ENCODE peak calls at places on chromosomes 5 and 9, in seven cellular contexts. W is CD8-positive, alpha-beta T cell; G is A549; Z is cardiac muscle cell; O is heart left ventricle; C is breast epithelium; E is nephron progenitor cell. H is an unnamed sample.

GRCh38 chr5:14870347-14871083 is 1.1 kb downstream of the ANKH start:
- DNase-seq in O (peak), E (no peak), G (no peak), Z (no peak), W (peak), C (no peak), H (no peak)

GRCh38 chr5:151670953-151671636 is 15.6 kb downstream of the SPARC start:
- DNase-seq in G (no peak), C (no peak), W (no peak), O (no peak), E (no peak), Z (no peak), H (no peak)

GRCh38 chr5:27267209-27267824 is 228.9 kb upstream of the CDH9 start:
- DNase-seq in Z (no peak), O (peak), G (no peak), E (no peak), W (no peak), C (no peak), H (no peak)

GRCh38 chr5:95747041-95747679 is 16.0 kb downstream of the RHOBTB3 start:
- DNase-seq in Z (no peak), O (no peak), C (no peak), G (no peak), E (no peak), W (no peak), H (no peak)

GRCh38 chr9:91231619-91232018 is 130.1 kb downstream of the AUH start:
- DNase-seq in G (no peak), Z (peak), W (no peak), E (no peak), C (no peak), O (no peak), H (no peak)

GRCh38 chr5:109412981-109413402 is 3.2 kb upstream of the PJA2 start:
- DNase-seq in C (no peak), W (no peak), E (no peak), O (no peak), Z (no peak), G (no peak), H (no peak)

GRCh38 chr9:123275381-123275780 is 7.0 kb upstream of the STRBP start:
- DNase-seq in W (no peak), Z (no peak), C (no peak), G (no peak), E (no peak), O (no peak), H (no peak)

GRCh38 chr9:8917978-8918739 is 1118.6 kb upstream of the DMAC1 start:
- DNase-seq in C (no peak), W (no peak), E (no peak), G (no peak), Z (no peak), O (no peak), H (no peak)

GRCh38 chr9:75979362-75979761 is 88.9 kb downstream of the PCSK5 start:
- DNase-seq in W (no peak), O (no peak), C (no peak), G (peak), Z (peak), E (no peak), H (no peak)

GRCh38 chr5:125453011-125453410 is 706.6 kb upstream of the ZNF608 start:
- DNase-seq in G (no peak), W (no peak), C (no peak), Z (no peak), E (no peak), O (no peak), H (no peak)

GRCh38 chr5:81794246-81794645 is 43.3 kb upstream of the SSBP2 start:
- DNase-seq in C (no peak), E (no peak), O (no peak), Z (peak), G (no peak), W (no peak), H (no peak)
- TF ChIP-seq CTCF in C (no peak), E (no peak), O (no peak), Z (no peak), G (no peak), W (no peak), H (no peak)

GRCh38 chr5:106363578-106363977 is 1307.2 kb downstream of the EFNA5 start:
- DNase-seq in C (no peak), E (no peak), W (no peak), Z (no peak), O (no peak), G (no peak), H (no peak)
- TF ChIP-seq CTCF in C (no peak), E (no peak), W (no peak), Z (no peak), O (no peak), G (no peak), H (no peak)

DNA sequence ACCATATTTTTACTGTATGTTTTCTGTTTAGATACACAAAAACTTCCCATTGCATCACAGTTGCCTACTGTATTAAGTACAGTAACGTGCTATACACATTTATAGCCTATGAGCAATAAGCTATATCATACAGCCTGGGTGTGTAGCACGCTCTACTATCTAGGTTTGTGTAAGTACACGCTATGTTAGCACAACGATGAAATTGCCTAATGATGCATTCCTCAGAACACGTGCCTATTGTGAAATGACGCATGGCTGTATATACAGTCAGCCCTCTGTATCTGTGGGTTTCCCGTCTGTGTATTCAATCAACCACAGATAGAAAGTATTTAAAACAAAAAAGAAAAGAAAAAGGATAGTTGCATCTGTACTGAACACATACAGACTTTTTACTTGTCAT is 64.2 kb downstream of the SGCD start:
- DNase-seq in G (peak), Z (peak), O (no peak), E (no peak), C (no peak), W (no peak), H (no peak)
- TF ChIP-seq CTCF in G (no peak), Z (no peak), O (no peak), E (no peak), C (no peak), W (no peak), H (no peak)

DNA sequence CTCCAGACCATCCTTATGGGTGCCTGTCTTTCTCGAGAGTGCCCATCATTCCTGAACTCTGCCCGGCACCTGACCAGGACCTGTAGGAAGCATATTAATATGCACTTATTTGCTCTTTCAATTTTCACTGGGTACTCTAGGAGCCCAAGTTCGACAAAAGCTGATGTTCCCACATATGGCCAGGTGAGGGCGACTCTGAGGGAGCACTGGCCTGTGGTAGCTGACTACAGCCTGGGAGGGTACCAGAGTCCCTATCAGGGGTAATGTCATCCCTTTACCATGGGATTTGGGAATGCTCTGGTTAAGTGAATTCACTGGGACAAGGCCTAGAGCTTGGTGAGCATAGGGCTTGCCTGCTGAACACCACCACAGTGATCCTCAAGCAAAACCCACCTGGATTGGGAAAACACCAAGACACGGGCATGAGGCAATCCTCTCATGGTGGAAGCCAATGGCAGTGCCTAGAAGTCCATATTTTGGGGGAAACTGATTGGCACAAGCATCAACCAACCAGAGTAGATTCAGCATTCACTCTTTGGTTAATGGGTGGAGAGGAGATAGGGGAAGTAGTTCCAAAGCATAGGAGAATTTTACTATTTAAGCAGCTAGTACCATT is 112.2 kb downstream of the MTX3 start:
- DNase-seq in W (peak), E (no peak), Z (no peak), G (peak), C (no peak), O (no peak), H (no peak)
- TF ChIP-seq CTCF in W (no peak), E (peak), Z (peak), G (peak), C (peak), O (no peak), H (peak)

DNA sequence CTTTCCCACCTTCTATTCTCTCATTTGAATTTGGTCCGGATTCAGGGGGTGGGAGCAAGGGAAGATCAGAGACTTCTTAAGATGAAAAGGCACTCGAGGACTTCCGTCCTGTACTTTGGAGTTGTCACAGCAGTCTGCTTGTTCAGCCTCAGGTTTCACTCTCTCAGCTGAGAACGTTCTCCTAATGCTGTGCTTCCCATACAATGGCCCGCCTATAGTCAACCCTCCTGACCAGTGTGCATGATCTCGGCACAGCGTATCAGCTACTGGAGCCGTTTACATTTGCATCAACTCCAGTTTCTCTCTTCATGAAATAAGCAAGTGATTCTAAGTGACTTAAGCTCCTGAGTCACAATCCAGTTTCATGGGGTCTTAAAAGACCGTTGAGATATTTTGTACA is 144.9 kb downstream of the ADCY2 start:
- DNase-seq in Z (no peak), W (no peak), G (no peak), E (no peak), O (no peak), C (no peak), H (no peak)
- TF ChIP-seq CTCF in Z (no peak), W (no peak), G (no peak), E (no peak), O (no peak), C (no peak), H (no peak)

GRCh38 chr5:176405656-176406435 is 10.5 kb downstream of the CLTB start:
- DNase-seq in G (peak), Z (no peak), E (no peak), O (peak), C (no peak), W (no peak), H (no peak)
- TF ChIP-seq CTCF in G (peak), Z (no peak), E (peak), O (no peak), C (no peak), W (no peak), H (no peak)

GRCh38 chr9:128818839-128819715 is 777 bp downstream of the ENDOG start:
- DNase-seq in E (peak), O (peak), W (peak), C (no peak), G (no peak), Z (no peak), H (no peak)
- TF ChIP-seq CTCF in E (no peak), O (no peak), W (no peak), C (no peak), G (no peak), Z (no peak), H (no peak)

DNA sequence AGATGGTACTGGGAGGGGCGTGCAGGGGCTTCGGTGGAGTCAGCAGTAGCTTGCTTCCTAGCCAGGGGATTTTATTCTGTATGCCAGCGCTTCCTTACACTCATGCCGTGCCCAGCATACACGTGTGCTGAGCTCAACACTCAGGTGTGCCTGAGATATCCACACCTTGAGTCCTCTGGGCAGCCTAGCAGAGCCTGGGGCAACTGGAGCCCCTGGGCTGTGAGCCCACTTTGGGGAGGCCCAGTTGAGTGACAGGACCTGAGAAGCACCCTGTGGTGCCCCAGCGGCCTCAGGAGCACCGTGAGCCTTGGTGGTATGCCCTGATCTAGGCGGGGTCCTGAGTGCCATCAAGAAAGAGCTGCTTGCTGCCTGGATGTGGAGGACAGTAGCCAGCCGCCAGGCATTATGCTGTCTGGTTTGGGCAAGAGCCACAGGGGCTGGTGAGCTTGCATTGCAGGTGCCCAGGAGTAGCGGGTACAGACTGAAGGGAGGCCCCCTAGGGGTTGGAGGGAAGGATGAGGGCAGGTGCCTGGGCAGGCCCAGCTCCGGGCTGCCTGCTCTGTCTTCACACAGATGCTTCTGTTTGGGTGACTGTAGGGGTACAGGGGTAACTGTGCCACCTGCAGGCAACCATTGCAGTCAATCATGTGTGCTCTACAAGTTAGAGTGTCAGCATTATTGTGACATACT is 42.9 kb downstream of the BNIP1 start:
- DNase-seq in G (peak), W (no peak), Z (no peak), E (no peak), O (no peak), C (no peak), H (no peak)
- TF ChIP-seq CTCF in G (no peak), W (no peak), Z (no peak), E (no peak), O (no peak), C (no peak), H (no peak)

GRCh38 chr5:37727238-37727637 is 112.6 kb downstream of the GDNF start:
- DNase-seq in G (no peak), C (no peak), Z (no peak), W (no peak), E (no peak), O (no peak), H (no peak)

GRCh38 chr5:37725185-37725584 is 114.7 kb downstream of the GDNF start:
- DNase-seq in Z (no peak), E (no peak), O (no peak), W (no peak), G (no peak), C (no peak), H (no peak)

GRCh38 chr5:37723147-37723961 is 116.5 kb downstream of the GDNF start:
- DNase-seq in G (peak), O (no peak), C (no peak), Z (peak), E (peak), W (no peak), H (no peak)

GRCh38 chr5:37722236-37723146 is 117.3 kb downstream of the GDNF start:
- DNase-seq in E (no peak), W (no peak), Z (peak), G (peak), O (no peak), C (no peak), H (peak)

GRCh38 chr5:37724395-37725125 is 115.3 kb downstream of the GDNF start:
- DNase-seq in Z (peak), W (no peak), G (no peak), E (no peak), C (no peak), O (no peak), H (no peak)
- TF ChIP-seq CTCF in Z (no peak), W (no peak), G (no peak), E (no peak), C (no peak), O (no peak), H (no peak)

DNA sequence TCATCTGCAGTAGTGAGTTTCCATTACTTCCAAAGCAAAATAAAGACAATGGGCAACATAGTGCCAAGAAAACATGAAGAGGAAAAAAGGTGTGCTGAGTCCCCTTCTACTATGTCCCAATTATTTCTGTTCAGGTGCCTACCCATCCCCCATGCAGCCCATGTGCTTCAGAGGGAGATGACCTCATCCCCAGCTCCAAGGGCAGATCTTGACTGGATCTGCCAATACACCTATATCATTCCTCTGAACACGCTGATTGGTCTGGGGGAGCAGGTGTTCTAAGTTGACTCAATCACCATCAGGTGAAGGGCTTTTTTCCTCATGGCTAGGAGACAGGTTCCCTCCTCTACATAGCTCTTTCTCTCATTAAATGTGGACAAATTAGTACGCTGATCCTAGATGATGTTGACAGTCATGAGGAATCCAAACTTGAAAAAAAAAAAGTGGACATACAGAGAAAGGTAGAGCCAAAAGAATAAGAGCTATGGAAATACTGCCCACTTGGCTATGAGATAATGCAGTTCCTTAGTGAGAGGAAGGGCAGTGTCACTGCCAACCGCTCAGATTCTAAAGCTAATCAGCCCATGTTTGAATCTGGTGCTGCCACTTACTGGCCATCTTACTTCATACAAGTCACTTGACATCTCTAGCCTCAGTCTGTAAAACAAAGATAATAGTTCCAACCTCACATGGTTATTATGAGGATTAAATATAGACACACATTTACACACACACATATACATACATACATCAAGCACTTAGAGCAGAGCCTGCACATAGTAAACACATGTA is 23.1 kb downstream of the PRELID2 start:
- DNase-seq in Z (peak), C (no peak), O (no peak), G (peak), E (no peak), W (no peak), H (no peak)
- TF ChIP-seq CTCF in Z (peak), C (no peak), O (peak), G (peak), E (no peak), W (no peak), H (no peak)